ENCODE peak calls at places on chromosomes 2 and 18, in ten cellular contexts. E, X, Q, Y, B, N, Z, V, S and A are unnamed samples. For H3K4me1 and H3K9me3, the result is how much of the 10 kb centered on the place peaks cover.

GRCh38 chr18:58639751-58640427 is 11.0 kb upstream of the ALPK2 start:
- DNase-seq in E (no peak), X (peak), Q (no peak), Y (no peak), B (no peak), N (no peak), Z (no peak), V (no peak), S (no peak), A (no peak)

GRCh38 chr18:75475228-75475627 is 47.7 kb upstream of the SMIM21 start:
- DNase-seq in E (no peak), X (peak), Q (no peak), Y (no peak), B (no peak), N (no peak), Z (no peak), V (no peak), S (no peak), A (no peak)

GRCh38 chr2:25159947-25160346 is 8.4 kb downstream of the POMC start:
- DNase-seq in E (no peak), X (peak), Q (peak), Y (no peak), B (no peak), N (no peak), Z (no peak), V (no peak), S (no peak), A (no peak)

GRCh38 chr2:36492216-36492945 is 105.6 kb downstream of the FEZ2 start:
- DNase-seq in E (no peak), X (peak), Q (no peak), Y (no peak), B (no peak), N (no peak), Z (no peak), V (no peak), S (no peak), A (no peak)

GRCh38 chr2:46460241-46460921 is 19.0 kb upstream of the TMEM247 start:
- DNase-seq in E (peak), X (no peak), Q (peak), Y (no peak), B (no peak), N (no peak), Z (no peak), V (no peak), S (no peak), A (peak)

GRCh38 chr2:66030553-66030952 is 404.4 kb upstream of the MEIS1 start:
- DNase-seq in E (no peak), X (peak), Q (peak), Y (no peak), B (no peak), N (no peak), Z (no peak), V (no peak), S (no peak), A (no peak)

GRCh38 chr2:159052157-159052561 is 83.7 kb downstream of the TANC1 start:
- DNase-seq in E (no peak), X (peak), Q (peak), Y (no peak), B (no peak), N (no peak), Z (no peak), V (no peak), S (no peak), A (no peak)

GRCh38 chr2:111662771-111663470 is 221.1 kb downstream of the ANAPC1 start:
- DNase-seq in E (no peak), X (peak), Q (no peak), Y (no peak), B (peak), N (no peak), Z (no peak), V (no peak), S (no peak), A (no peak)

DNA sequence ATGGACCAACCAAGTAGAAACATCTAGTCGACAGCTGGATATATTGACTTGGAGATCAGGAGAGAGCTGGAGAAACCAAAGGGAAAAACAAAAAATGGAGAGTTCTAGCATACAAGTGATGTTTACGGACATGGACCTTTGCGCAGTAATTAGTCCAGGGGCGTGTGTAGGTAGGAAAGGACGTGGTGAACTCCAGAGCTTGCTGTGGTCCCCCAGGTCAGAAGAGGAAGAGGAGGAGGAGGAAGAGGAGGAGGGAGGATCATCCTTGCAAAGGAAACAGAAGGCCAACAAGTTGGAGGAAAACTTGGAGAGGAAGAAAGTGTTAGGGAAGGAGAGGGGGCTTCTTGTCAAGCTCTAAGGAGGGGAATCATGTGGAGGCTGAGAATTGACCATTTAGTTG is 17.5 kb downstream of the TRAF3IP1 start:
- DNase-seq in E (no peak), X (no peak), Q (no peak), Y (no peak), B (no peak), N (no peak), Z (no peak), V (no peak), S (no peak), A (no peak)
- H3K4me1 ChIP-seq in E (under half), X (under half), Q (under half), Y (under half), B (under half), N (under half), Z (under half), V (under half), S (under half), A (under half)

DNA sequence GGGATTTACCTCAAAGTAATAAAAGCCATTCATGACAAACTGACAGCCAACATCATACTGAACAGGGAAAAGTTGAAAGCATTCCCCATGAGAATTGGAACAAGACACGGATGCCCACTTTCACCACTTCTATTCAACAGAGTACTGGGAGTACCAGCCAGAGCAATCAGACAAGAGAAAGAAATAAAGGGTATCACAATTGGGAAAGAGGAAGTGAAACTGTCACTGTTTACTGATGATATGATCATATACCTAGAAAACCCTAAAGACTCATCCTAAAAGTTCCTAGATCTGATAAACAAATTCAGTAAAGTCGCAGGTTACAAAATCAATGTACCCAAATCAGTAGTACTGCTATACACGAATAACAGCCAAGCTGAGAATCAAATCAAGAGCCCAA is 17.2 kb upstream of the ASB18 start:
- DNase-seq in E (no peak), X (no peak), Q (no peak), Y (no peak), B (no peak), N (no peak), Z (no peak), V (no peak), S (no peak), A (no peak)
- H3K9me3 ChIP-seq in E (under half), X (under half), Q (under half), Y (under half), B (under half), N (under half), Z (under half), V (under half), S (under half), A (under half)

GRCh38 chr2:8535821-8536685 is 145.8 kb upstream of the ID2 start:
- DNase-seq in E (no peak), X (no peak), Q (peak), Y (no peak), B (no peak), N (no peak), Z (no peak), V (no peak), S (peak), A (no peak)

GRCh38 chr2:8537572-8538155 is 144.2 kb upstream of the ID2 start:
- DNase-seq in E (no peak), X (no peak), Q (no peak), Y (no peak), B (no peak), N (no peak), Z (no peak), V (no peak), S (peak), A (no peak)

GRCh38 chr2:8538531-8538930 is 143.3 kb upstream of the ID2 start:
- DNase-seq in E (no peak), X (no peak), Q (no peak), Y (no peak), B (no peak), N (no peak), Z (no peak), V (no peak), S (peak), A (no peak)

GRCh38 chr2:8535398-8535755 is 146.5 kb upstream of the ID2 start:
- DNase-seq in E (no peak), X (no peak), Q (no peak), Y (no peak), B (no peak), N (no peak), Z (no peak), V (no peak), S (no peak), A (no peak)

DNA sequence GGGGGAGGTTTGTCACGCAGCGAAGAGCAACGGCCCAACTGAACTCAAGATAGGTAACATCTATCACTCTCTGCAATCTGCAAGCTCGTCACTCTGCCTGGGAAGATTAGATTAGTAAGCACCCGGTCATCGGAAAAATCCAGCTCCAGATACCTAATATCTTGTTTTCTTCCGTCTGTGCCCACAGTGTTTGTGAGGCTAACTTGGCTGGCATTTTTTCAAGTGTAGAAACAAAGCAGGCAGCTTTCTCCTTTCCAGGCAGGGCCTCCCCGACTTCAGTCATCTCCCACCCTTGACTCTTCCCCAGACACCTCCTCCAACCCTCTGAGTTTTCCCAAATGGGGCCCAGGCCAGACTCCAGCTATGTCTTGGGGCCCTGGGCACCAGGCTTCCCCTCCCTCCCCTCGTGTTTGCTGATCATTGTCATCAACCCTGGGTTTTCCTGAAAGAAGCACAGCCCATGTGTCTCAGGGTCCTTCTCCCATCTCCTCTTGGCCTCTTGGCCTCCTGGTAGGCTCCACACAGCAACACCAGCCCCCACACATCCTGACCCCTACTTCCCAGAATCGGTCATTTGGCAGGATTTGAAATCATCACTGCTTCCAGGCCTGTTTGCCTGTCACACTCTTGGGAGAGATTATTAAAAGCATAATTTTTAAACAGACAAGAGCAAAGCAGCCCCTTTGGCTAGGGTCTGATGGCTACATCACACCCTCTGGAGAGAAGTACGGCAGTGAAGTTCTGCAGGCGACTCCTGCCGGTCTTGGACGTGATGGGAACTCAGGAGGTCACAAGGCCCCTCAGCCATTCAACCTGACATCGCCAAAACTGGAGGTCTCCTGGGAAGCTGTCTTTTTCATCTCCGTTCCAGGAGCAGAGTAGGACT is 144.9 kb upstream of the ID2 start:
- DNase-seq in E (no peak), X (peak), Q (peak), Y (no peak), B (no peak), N (no peak), Z (no peak), V (no peak), S (peak), A (no peak)
- H3K4me1 ChIP-seq in E (half or more), X (under half), Q (under half), Y (under half), B (under half), N (under half), Z (half or more), V (under half), S (under half), A (under half)

DNA sequence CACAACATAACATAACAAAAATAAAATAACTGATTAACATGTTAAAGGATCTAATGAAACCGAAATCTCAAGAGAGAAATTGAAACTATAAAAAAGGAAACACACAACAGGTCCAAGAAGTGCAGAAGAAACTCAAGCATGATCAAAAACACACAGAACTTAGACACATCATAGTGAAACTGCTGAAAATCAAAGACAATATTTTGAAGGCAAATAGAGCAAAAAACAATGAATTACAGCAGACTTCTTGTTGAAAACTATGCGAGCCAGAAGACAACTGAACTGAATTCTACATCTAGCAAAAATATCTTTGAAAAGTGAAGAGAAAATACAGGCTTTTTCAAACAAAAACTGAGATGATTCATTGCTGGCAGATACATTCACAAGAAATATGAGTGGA is 61.3 kb downstream of the UGP2 start:
- DNase-seq in E (no peak), X (peak), Q (no peak), Y (no peak), B (no peak), N (no peak), Z (no peak), V (no peak), S (no peak), A (no peak)
- H3K9me3 ChIP-seq in E (under half), X (under half), Q (under half), Y (under half), B (under half), N (under half), Z (under half), V (under half), S (under half), A (under half)